ENCODE peak calls at places on chromosome 2, in five cellular contexts. G is pancreas; W is CD4-positive, alpha-beta T cell; K is spleen; L is effector memory CD4-positive, alpha-beta T cell. P is an unnamed sample.

GRCh38 chr2:71923887-71924533 is 223.7 kb downstream of the CYP26B1 start:
- DNase-seq in G (no peak), W (peak; percentile 22), K (no peak), L (no peak), P (no peak)

GRCh38 chr2:32369222-32369621 is 12.4 kb downstream of the BIRC6 start:
- DNase-seq in G (no peak), W (no peak), K (no peak), L (no peak), P (no peak)

GRCh38 chr2:64819774-64820688 is 166.3 kb upstream of the SERTAD2 start:
- DNase-seq in G (no peak), W (peak; percentile 40), K (no peak), L (peak; percentile 2), P (no peak)

GRCh38 chr2:191714925-191715324 is 37.0 kb downstream of the NABP1 start:
- DNase-seq in G (no peak), W (no peak), K (no peak), L (no peak), P (no peak)

GRCh38 chr2:144683063-144683740 is 163.3 kb upstream of the ZEB2 start:
- DNase-seq in G (no peak), W (no peak), K (no peak), L (no peak), P (no peak)

GRCh38 chr2:56681659-56682396 is 498.0 kb downstream of the CCDC85A start:
- DNase-seq in G (no peak), W (no peak), K (no peak), L (no peak), P (no peak)

GRCh38 chr2:122180972-122181371 is 425.5 kb downstream of the TSN start:
- DNase-seq in G (no peak), W (no peak), K (no peak), L (no peak), P (no peak)

GRCh38 chr2:15354596-15355359 is 206.4 kb downstream of the NBAS start:
- DNase-seq in G (no peak), W (no peak), K (no peak), L (no peak), P (no peak)

GRCh38 chr2:154565433-154565832 is 133.1 kb upstream of the KCNJ3 start:
- DNase-seq in G (no peak), W (no peak), K (no peak), L (no peak), P (no peak)

GRCh38 chr2:130834091-130834922 is 2.4 kb upstream of the ARHGEF4 start:
- DNase-seq in G (peak; percentile 80), W (no peak), K (peak; percentile 58), L (no peak), P (no peak)

GRCh38 chr2:232525796-232526195 is at the start of gene CHRND:
- DNase-seq in G (peak; percentile 75), W (no peak), K (no peak), L (no peak), P (no peak)

GRCh38 chr2:41774011-41774605 is 273.7 kb upstream of the PKDCC start:
- DNase-seq in G (no peak), W (no peak), K (no peak), L (no peak), P (no peak)

GRCh38 chr2:149858214-149858613 is 270.6 kb upstream of the MMADHC start:
- DNase-seq in G (no peak), W (no peak), K (no peak), L (no peak), P (no peak)

GRCh38 chr2:52881606-52882005 is 886.0 kb upstream of the CHAC2 start:
- DNase-seq in G (no peak), W (no peak), K (no peak), L (no peak), P (no peak)

GRCh38 chr2:43419886-43420285 is 176.0 kb downstream of the THADA start:
- DNase-seq in G (no peak), W (no peak), K (no peak), L (no peak), P (no peak)

GRCh38 chr2:38076250-38076709 is 329 bp upstream of the CYP1B1 start:
- DNase-seq in G (no peak), W (no peak), K (peak; percentile 88), L (no peak), P (no peak)

GRCh38 chr2:74571058-74571457 is 16.5 kb downstream of the DOK1 start:
- DNase-seq in G (no peak), W (no peak), K (no peak), L (no peak), P (no peak)

GRCh38 chr2:1892529-1893250 is 148.4 kb upstream of the PXDN start:
- DNase-seq in G (no peak), W (no peak), K (no peak), L (no peak), P (no peak)

GRCh38 chr2:54262015-54262765 is 6.2 kb upstream of the TSPYL6 start:
- DNase-seq in G (no peak), W (no peak), K (no peak), L (no peak), P (no peak)

GRCh38 chr2:26335231-26335630 is 10.7 kb upstream of the SELENOI start:
- DNase-seq in G (no peak), W (no peak), K (no peak), L (no peak), P (no peak)

GRCh38 chr2:118269408-118270051 is 181.3 kb downstream of the INSIG2 start:
- DNase-seq in G (no peak), W (no peak), K (no peak), L (no peak), P (no peak)

GRCh38 chr2:9103663-9104277 is 100.3 kb upstream of the MBOAT2 start:
- DNase-seq in G (no peak), W (no peak), K (no peak), L (no peak), P (no peak)

GRCh38 chr2:54572636-54573531 is 116.8 kb downstream of the SPTBN1 start:
- DNase-seq in G (no peak), W (no peak), K (no peak), L (peak; percentile 25), P (no peak)

GRCh38 chr2:44570149-44570678 is 208.5 kb downstream of the CAMKMT start:
- DNase-seq in G (no peak), W (no peak), K (no peak), L (no peak), P (no peak)

GRCh38 chr2:142877265-142877756 is at the start of gene KYNU:
- DNase-seq in G (no peak), W (no peak), K (no peak), L (no peak), P (no peak)

GRCh38 chr2:159904127-159904564 is 106.1 kb upstream of the CD302 start:
- DNase-seq in G (no peak), W (peak; percentile 44), K (peak; percentile 93), L (peak; percentile 53), P (peak; percentile 60)

GRCh38 chr2:162057426-162057825 is 16.6 kb downstream of the DPP4 start:
- DNase-seq in G (no peak), W (no peak), K (no peak), L (no peak), P (no peak)

GRCh38 chr2:169933124-169933711 is 106.0 kb downstream of the UBR3 start:
- DNase-seq in G (no peak), W (no peak), K (no peak), L (no peak), P (no peak)

GRCh38 chr2:134975281-134976009 is 56.8 kb downstream of the CCNT2 start:
- DNase-seq in G (peak; percentile 49), W (no peak), K (no peak), L (no peak), P (no peak)

GRCh38 chr2:134979203-134979602 is 60.6 kb downstream of the CCNT2 start:
- DNase-seq in G (no peak), W (no peak), K (no peak), L (no peak), P (no peak)

GRCh38 chr2:134976074-134976702 is 57.6 kb downstream of the CCNT2 start:
- DNase-seq in G (no peak), W (no peak), K (no peak), L (no peak), P (no peak)

GRCh38 chr2:134973241-134974146 is 54.9 kb downstream of the CCNT2 start:
- DNase-seq in G (no peak), W (no peak), K (no peak), L (no peak), P (no peak)
- H3K9me3 ChIP-seq in G (no peaks in the 10 kb centered on the region), W (peaks cover 26% of the 10 kb centered on the region), K (peaks cover 11% of the 10 kb centered on the region), L (no peaks in the 10 kb centered on the region), P (peaks cover 5% of the 10 kb centered on the region)

DNA sequence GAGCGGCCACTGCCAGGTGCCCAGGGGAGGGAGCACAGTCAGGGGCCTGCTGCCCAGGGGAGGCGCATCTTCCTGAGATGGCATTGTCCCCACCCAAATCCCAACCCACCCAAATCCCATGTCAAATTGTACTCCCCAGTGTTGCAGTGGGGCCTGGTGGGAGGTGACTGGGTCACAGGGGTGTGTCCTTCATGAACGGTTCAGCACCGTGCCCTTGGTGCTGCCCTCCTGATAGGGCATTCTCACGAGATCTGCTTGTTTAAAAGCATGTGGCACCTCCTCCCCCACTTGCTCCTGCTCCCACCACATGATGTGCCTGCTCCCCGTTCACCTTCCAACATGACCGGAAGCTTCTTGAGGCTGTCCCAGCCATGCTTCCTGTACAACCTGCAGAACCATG is 27.6 kb downstream of the ANKMY1 start:
- DNase-seq in G (peak; percentile 19), W (no peak), K (peak; percentile 40), L (no peak), P (no peak)
- H3K9me3 ChIP-seq in G (no peaks in the 10 kb centered on the region), W (peaks cover 21% of the 10 kb centered on the region), K (peaks cover 13% of the 10 kb centered on the region), L (peaks cover 8% of the 10 kb centered on the region), P (peaks cover 5% of the 10 kb centered on the region)

GRCh38 chr2:58106896-58107295 is 60.3 kb downstream of the VRK2 start:
- DNase-seq in G (no peak), W (no peak), K (no peak), L (no peak), P (no peak)

GRCh38 chr2:58107803-58108710 is 61.5 kb downstream of the VRK2 start:
- DNase-seq in G (no peak), W (no peak), K (no peak), L (no peak), P (no peak)

GRCh38 chr2:58110765-58111164 is 64.2 kb downstream of the VRK2 start:
- DNase-seq in G (no peak), W (no peak), K (no peak), L (no peak), P (no peak)

DNA sequence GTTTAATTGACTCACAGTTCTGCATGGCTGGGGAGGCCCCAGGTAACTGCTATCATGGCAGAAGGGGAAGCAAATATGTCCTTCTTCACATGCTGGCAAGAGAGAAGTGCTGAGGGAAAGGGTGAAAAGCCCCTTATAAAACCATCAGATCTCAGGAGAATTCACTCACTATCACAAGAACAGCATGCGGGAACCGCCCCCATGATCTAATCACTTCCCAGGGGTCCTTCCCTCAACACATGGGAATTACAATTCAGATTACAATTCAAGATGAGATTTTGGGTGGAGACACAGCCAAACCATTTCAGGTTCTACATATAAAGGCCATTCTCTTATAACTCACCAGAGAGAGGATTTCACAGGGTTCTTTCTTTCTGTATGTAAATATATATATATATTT is 62.9 kb downstream of the VRK2 start:
- DNase-seq in G (no peak), W (no peak), K (no peak), L (no peak), P (no peak)
- H3K9me3 ChIP-seq in G (no peaks in the 10 kb centered on the region), W (no peaks in the 10 kb centered on the region), K (no peaks in the 10 kb centered on the region), L (no peaks in the 10 kb centered on the region), P (no peaks in the 10 kb centered on the region)

DNA sequence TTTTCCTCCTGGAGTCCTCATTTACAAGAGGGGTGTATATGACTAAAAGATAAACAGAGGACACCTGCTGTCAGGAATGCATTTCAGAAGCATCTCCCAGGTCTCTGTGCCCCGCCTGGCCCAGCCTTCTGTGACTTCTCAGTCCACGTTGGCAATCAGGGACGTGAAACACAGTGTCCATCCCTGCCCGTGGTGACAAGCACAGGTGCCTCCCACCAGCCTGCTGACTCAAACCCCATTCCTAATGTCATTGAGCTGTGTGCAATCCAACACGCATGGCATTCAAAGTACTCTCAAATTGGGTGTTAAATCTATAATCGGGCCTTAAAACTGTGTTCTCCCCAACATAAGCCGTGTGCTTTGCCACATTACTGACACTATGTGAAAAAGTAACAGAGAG is 343.2 kb downstream of the EIPR1 start:
- DNase-seq in G (no peak), W (no peak), K (no peak), L (no peak), P (no peak)
- H3K9me3 ChIP-seq in G (no peaks in the 10 kb centered on the region), W (no peaks in the 10 kb centered on the region), K (no peaks in the 10 kb centered on the region), L (no peaks in the 10 kb centered on the region), P (no peaks in the 10 kb centered on the region)